ENCODE peak calls at places on chromosomes 1 and 21, in seven cellular contexts. E is stimulated activated naive CD8-positive, alpha-beta T cell treated with anti-CD3 and anti-CD28 coated beads, Interleukin-15, Interleukin-2, amounts not matched to agents 100 U/mL and 50 U/mL, for 24 hours; L is GM23248; I is EH; Y is WTC11; A is Caki2; Z is activated CD4-positive, CD25-positive, alpha-beta regulatory T cell treated with anti-CD3 and anti-CD28 coated beads, Interleukin-2, amount 50 U/mL, for 72 hours. S is an unnamed sample.
A peak's percentile ranks its signal among the peaks of the same experiment; 100 is the strongest.

GRCh38 chr1:235875236-235875635 is 8.5 kb upstream of the LYST start:
- DNase-seq in A (no peak), Z (no peak), I (no peak), Y (no peak), E (no peak), L (no peak), S (no peak)

GRCh38 chr1:7549693-7550161 is 221.4 kb upstream of the VAMP3 start:
- DNase-seq in I (peak; percentile 30), Z (no peak), Y (no peak), L (peak; percentile 20), E (peak; percentile 37), A (peak; percentile 76), S (peak; percentile 58)

GRCh38 chr1:156432109-156433018 is 63.4 kb downstream of the RHBG start:
- DNase-seq in A (no peak), E (no peak), Y (peak; percentile 69), L (no peak), Z (no peak), I (no peak), S (no peak)

GRCh38 chr1:54275349-54275748 is 75.4 kb downstream of the MRPL37 start:
- DNase-seq in I (peak; percentile 86), E (no peak), Y (no peak), Z (no peak), A (no peak), L (peak; percentile 87), S (peak; percentile 42)

GRCh38 chr1:59714966-59715365 is 99.8 kb upstream of the HOOK1 start:
- DNase-seq in Y (no peak), A (no peak), I (peak; percentile 53), L (no peak), E (no peak), Z (no peak), S (no peak)

GRCh38 chr1:36400514-36400824 is 2.8 kb upstream of the LSM10 start:
- DNase-seq in I (no peak), Z (no peak), Y (no peak), L (no peak), E (no peak), A (no peak), S (no peak)

GRCh38 chr1:169572184-169572583 is 14.1 kb downstream of the F5 start:
- DNase-seq in Z (no peak), I (peak; percentile 42), E (no peak), Y (no peak), L (peak; percentile 3), A (peak; percentile 30), S (peak; percentile 15)

GRCh38 chr1:183247484-183247883 is 61.4 kb downstream of the LAMC2 start:
- DNase-seq in E (no peak), L (no peak), Z (no peak), Y (no peak), I (no peak), A (no peak), S (no peak)

GRCh38 chr1:36740446-36740845 is 257.7 kb upstream of the CSF3R start:
- DNase-seq in Z (no peak), E (no peak), I (no peak), Y (no peak), L (no peak), A (no peak), S (no peak)

GRCh38 chr1:107963601-107964396 is 1.2 kb downstream of the VAV3 start:
- DNase-seq in L (peak; percentile 57), I (no peak), E (peak; percentile 61), A (no peak), Z (peak; percentile 47), Y (peak; percentile 37), S (peak; percentile 27)

GRCh38 chr1:200838676-200839445 is 33.9 kb upstream of the GPR25 start:
- DNase-seq in A (no peak), Z (no peak), I (peak; percentile 83), E (no peak), L (peak; percentile 72), Y (no peak), S (peak; percentile 14)

GRCh38 chr21:18529253-18529652 is 125.7 kb upstream of the TMPRSS15 start:
- DNase-seq in L (peak; percentile 0), A (peak; percentile 46), I (no peak), Y (no peak), Z (no peak), E (no peak), S (peak; percentile 43)

GRCh38 chr1:179709841-179710329 is 33.2 kb upstream of the FAM163A start:
- DNase-seq in I (peak; percentile 54), L (peak; percentile 66), A (no peak), Y (no peak), Z (no peak), E (no peak), S (peak; percentile 5)

GRCh38 chr1:7755448-7755847 is 15.6 kb upstream of the VAMP3 start:
- DNase-seq in I (peak; percentile 17), Z (no peak), E (no peak), Y (no peak), A (no peak), L (peak; percentile 29), S (no peak)

GRCh38 chr1:19610282-19610978 is 33.7 kb upstream of the NBL1 start:
- DNase-seq in Z (no peak), I (peak; percentile 26), A (no peak), Y (no peak), L (peak; percentile 52), E (no peak), S (peak; percentile 12)

GRCh38 chr1:246705368-246705767 is 18.8 kb upstream of the SCCPDH start:
- DNase-seq in L (peak; percentile 95), A (peak; percentile 24), E (no peak), Z (no peak), Y (no peak), I (peak; percentile 98), S (peak; percentile 85)

GRCh38 chr1:54571803-54572202 is 23.8 kb downstream of the ACOT11 start:
- DNase-seq in L (no peak), Y (peak; percentile 50), A (no peak), I (no peak), Z (no peak), E (no peak), S (no peak)

GRCh38 chr1:244231193-244231571 is 180.1 kb downstream of the ZBTB18 start:
- DNase-seq in Z (no peak), I (peak; percentile 32), Y (no peak), A (no peak), L (peak; percentile 54), E (no peak), S (peak; percentile 59)

GRCh38 chr1:61561666-61562065 is 163.3 kb downstream of the TM2D1 start:
- DNase-seq in I (peak; percentile 45), A (no peak), L (peak; percentile 69), E (no peak), Y (no peak), Z (no peak), S (peak; percentile 79)

GRCh38 chr1:192053661-192054060 is 104.6 kb upstream of the RGS18 start:
- DNase-seq in Y (no peak), L (no peak), A (no peak), E (no peak), I (no peak), Z (no peak), S (no peak)

GRCh38 chr1:72366473-72366872 is 84.1 kb upstream of the NEGR1 start:
- DNase-seq in L (peak; percentile 66), I (peak; percentile 29), Z (no peak), E (no peak), Y (no peak), A (no peak), S (peak; percentile 89)

GRCh38 chr1:68361511-68361910 is 88.2 kb downstream of the RPE65 start:
- DNase-seq in Y (no peak), Z (no peak), I (peak; percentile 41), A (no peak), L (no peak), E (no peak), S (peak; percentile 42)

GRCh38 chr1:27600500-27601175 is 3.3 kb downstream of the AHDC1 start:
- DNase-seq in Z (no peak), I (peak; percentile 40), L (no peak), A (no peak), Y (no peak), E (no peak), S (no peak)

GRCh38 chr1:66371233-66372005 is 162.5 kb upstream of the SGIP1 start:
- DNase-seq in I (peak; percentile 88), Y (no peak), L (peak; percentile 88), A (peak; percentile 62), E (peak; percentile 51), Z (no peak), S (peak; percentile 38)

GRCh38 chr21:25640671-25641292 is 1.7 kb downstream of the JAM2 start:
- DNase-seq in L (peak; percentile 9), Z (no peak), E (no peak), Y (no peak), I (no peak), A (no peak), S (no peak)

GRCh38 chr1:112267929-112268328 is 128.1 kb upstream of the CTTNBP2NL start:
- DNase-seq in I (no peak), E (no peak), A (no peak), Z (no peak), L (no peak), Y (no peak), S (no peak)

GRCh38 chr1:81549588-81550127 is 251.1 kb upstream of the ADGRL2 start:
- DNase-seq in L (peak; percentile 67), Y (no peak), Z (no peak), I (peak; percentile 49), A (peak; percentile 38), E (no peak), S (peak; percentile 72)

GRCh38 chr1:3186526-3186921 is 117.5 kb downstream of the PRDM16 start:
- DNase-seq in I (no peak), Y (no peak), L (peak; percentile 52), Z (no peak), A (no peak), E (no peak), S (no peak)

GRCh38 chr21:46153259-46154154 is 1.9 kb downstream of the FTCD start:
- DNase-seq in I (peak; percentile 50), E (peak; percentile 72), Z (peak; percentile 68), A (no peak), Y (peak; percentile 87), L (peak; percentile 67), S (peak; percentile 13)

GRCh38 chr1:11175461-11175860 is 13.7 kb upstream of the ANGPTL7 start:
- DNase-seq in A (no peak), I (no peak), L (no peak), Y (no peak), Z (no peak), E (no peak), S (no peak)

GRCh38 chr1:32200226-32201010 is at the start of gene CCDC28B:
- DNase-seq in A (peak; percentile 61), I (peak; percentile 82), E (peak; percentile 77), Z (peak; percentile 46), L (peak; percentile 92), Y (peak; percentile 71), S (peak; percentile 58)

GRCh38 chr1:240998024-240998423 is 359.0 kb downstream of the RGS7 start:
- DNase-seq in Y (no peak), I (peak; percentile 82), Z (no peak), A (peak; percentile 41), L (peak; percentile 42), E (no peak), S (no peak)

GRCh38 chr1:16117369-16117768 is 38.5 kb downstream of the EPHA2 start:
- DNase-seq in E (no peak), I (peak; percentile 66), L (peak; percentile 88), A (no peak), Z (no peak), Y (no peak), S (no peak)

GRCh38 chr1:4830756-4831155 is 176.3 kb downstream of the AJAP1 start:
- DNase-seq in A (no peak), Y (no peak), E (no peak), I (no peak), Z (no peak), L (no peak), S (no peak)

GRCh38 chr1:55259906-55260608 is 44.9 kb upstream of the USP24 start:
- DNase-seq in A (no peak), Y (no peak), E (no peak), Z (no peak), I (no peak), L (no peak), S (no peak)

GRCh38 chr1:22105611-22106207 is 37.2 kb downstream of the WNT4 start:
- DNase-seq in L (peak; percentile 75), Y (no peak), I (peak; percentile 68), Z (no peak), A (peak; percentile 30), E (no peak), S (peak; percentile 72)